ENCODE peak calls at places on chromosomes 1 and 21, in eight cellular contexts. One of them, this sample, is unnamed. For H3K4me1 and H3K36me3, the result is how much of the 10 kb centered on the place peaks cover.

GRCh38 chr1:115679141-115679611 is 37.4 kb downstream of the VANGL1 start:
- DNase-seq in heart left ventricle: no peak
- DNase-seq in cardiac muscle cell: no peak
- DNase-seq in psoas muscle: peak
- DNase-seq in endothelial cell of umbilical vein: no peak
- DNase-seq in OCI-LY7: no peak
- DNase-seq in suprapubic skin: no peak
- DNase-seq in CD8-positive, alpha-beta memory T cell: no peak
- DNase-seq in this sample: no peak

GRCh38 chr1:212260557-212261342 is 24.5 kb upstream of the PPP2R5A start:
- DNase-seq in endothelial cell of umbilical vein: no peak
- DNase-seq in suprapubic skin: no peak
- DNase-seq in OCI-LY7: no peak
- DNase-seq in psoas muscle: no peak
- DNase-seq in CD8-positive, alpha-beta memory T cell: no peak
- DNase-seq in cardiac muscle cell: no peak
- DNase-seq in heart left ventricle: no peak
- DNase-seq in this sample: no peak

GRCh38 chr1:152442765-152443164 is 28.7 kb upstream of the CRNN start:
- DNase-seq in CD8-positive, alpha-beta memory T cell: no peak
- DNase-seq in heart left ventricle: no peak
- DNase-seq in endothelial cell of umbilical vein: peak
- DNase-seq in suprapubic skin: no peak
- DNase-seq in OCI-LY7: no peak
- DNase-seq in psoas muscle: no peak
- DNase-seq in cardiac muscle cell: no peak
- DNase-seq in this sample: no peak

GRCh38 chr1:248174521-248174920 is at the start of gene OR2M2:
- DNase-seq in OCI-LY7: no peak
- DNase-seq in cardiac muscle cell: no peak
- DNase-seq in psoas muscle: no peak
- DNase-seq in CD8-positive, alpha-beta memory T cell: no peak
- DNase-seq in suprapubic skin: no peak
- DNase-seq in heart left ventricle: no peak
- DNase-seq in endothelial cell of umbilical vein: no peak
- DNase-seq in this sample: no peak

GRCh38 chr1:184890539-184890973 is 83.8 kb downstream of the NIBAN1 start:
- DNase-seq in cardiac muscle cell: peak
- DNase-seq in OCI-LY7: no peak
- DNase-seq in endothelial cell of umbilical vein: no peak
- DNase-seq in suprapubic skin: no peak
- DNase-seq in heart left ventricle: no peak
- DNase-seq in psoas muscle: no peak
- DNase-seq in CD8-positive, alpha-beta memory T cell: peak
- DNase-seq in this sample: peak

GRCh38 chr1:115314765-115315164 is 23.3 kb downstream of the NGF start:
- DNase-seq in heart left ventricle: no peak
- DNase-seq in endothelial cell of umbilical vein: no peak
- DNase-seq in CD8-positive, alpha-beta memory T cell: no peak
- DNase-seq in suprapubic skin: no peak
- DNase-seq in cardiac muscle cell: no peak
- DNase-seq in OCI-LY7: no peak
- DNase-seq in psoas muscle: no peak
- DNase-seq in this sample: no peak

GRCh38 chr21:38322551-38322950 is 65.8 kb downstream of the KCNJ15 start:
- DNase-seq in psoas muscle: no peak
- DNase-seq in OCI-LY7: no peak
- DNase-seq in suprapubic skin: no peak
- DNase-seq in cardiac muscle cell: no peak
- DNase-seq in heart left ventricle: no peak
- DNase-seq in endothelial cell of umbilical vein: no peak
- DNase-seq in CD8-positive, alpha-beta memory T cell: no peak
- DNase-seq in this sample: no peak

GRCh38 chr1:47024138-47024856 is 828 bp downstream of the CYP4X1 start:
- DNase-seq in heart left ventricle: no peak
- DNase-seq in cardiac muscle cell: peak
- DNase-seq in psoas muscle: no peak
- DNase-seq in OCI-LY7: no peak
- DNase-seq in endothelial cell of umbilical vein: peak
- DNase-seq in CD8-positive, alpha-beta memory T cell: no peak
- DNase-seq in suprapubic skin: no peak
- DNase-seq in this sample: no peak

GRCh38 chr1:235933483-235934116 is 66.9 kb upstream of the LYST start:
- DNase-seq in suprapubic skin: no peak
- DNase-seq in CD8-positive, alpha-beta memory T cell: no peak
- DNase-seq in endothelial cell of umbilical vein: peak
- DNase-seq in OCI-LY7: no peak
- DNase-seq in cardiac muscle cell: no peak
- DNase-seq in psoas muscle: no peak
- DNase-seq in heart left ventricle: no peak
- DNase-seq in this sample: no peak

GRCh38 chr1:183827801-183828200 is 22.9 kb downstream of the RGL1 start:
- DNase-seq in CD8-positive, alpha-beta memory T cell: no peak
- DNase-seq in suprapubic skin: no peak
- DNase-seq in cardiac muscle cell: no peak
- DNase-seq in endothelial cell of umbilical vein: no peak
- DNase-seq in heart left ventricle: no peak
- DNase-seq in OCI-LY7: no peak
- DNase-seq in psoas muscle: no peak
- DNase-seq in this sample: no peak

GRCh38 chr1:113630340-113631327 is 128.7 kb downstream of the PHTF1 start:
- DNase-seq in heart left ventricle: no peak
- DNase-seq in psoas muscle: no peak
- DNase-seq in cardiac muscle cell: no peak
- DNase-seq in CD8-positive, alpha-beta memory T cell: no peak
- DNase-seq in endothelial cell of umbilical vein: no peak
- DNase-seq in suprapubic skin: no peak
- DNase-seq in OCI-LY7: no peak
- DNase-seq in this sample: no peak

GRCh38 chr1:150970818-150971582 is 3.6 kb downstream of the CERS2 start:
- DNase-seq in endothelial cell of umbilical vein: no peak
- DNase-seq in heart left ventricle: peak
- DNase-seq in CD8-positive, alpha-beta memory T cell: no peak
- DNase-seq in OCI-LY7: no peak
- DNase-seq in cardiac muscle cell: peak
- DNase-seq in suprapubic skin: peak
- DNase-seq in psoas muscle: peak
- DNase-seq in this sample: no peak

GRCh38 chr1:188782220-188782841 is 1695.3 kb downstream of the BRINP3 start:
- DNase-seq in OCI-LY7: peak
- DNase-seq in heart left ventricle: no peak
- DNase-seq in suprapubic skin: no peak
- DNase-seq in CD8-positive, alpha-beta memory T cell: no peak
- DNase-seq in psoas muscle: no peak
- DNase-seq in cardiac muscle cell: peak
- DNase-seq in endothelial cell of umbilical vein: peak
- DNase-seq in this sample: no peak

GRCh38 chr1:85137660-85138059 is 63.2 kb downstream of the SYDE2 start:
- DNase-seq in heart left ventricle: peak
- DNase-seq in suprapubic skin: no peak
- DNase-seq in OCI-LY7: no peak
- DNase-seq in cardiac muscle cell: no peak
- DNase-seq in endothelial cell of umbilical vein: no peak
- DNase-seq in psoas muscle: no peak
- DNase-seq in CD8-positive, alpha-beta memory T cell: no peak
- DNase-seq in this sample: no peak

GRCh38 chr1:85135456-85135798 is 65.4 kb downstream of the SYDE2 start:
- DNase-seq in suprapubic skin: no peak
- DNase-seq in cardiac muscle cell: no peak
- DNase-seq in CD8-positive, alpha-beta memory T cell: no peak
- DNase-seq in OCI-LY7: no peak
- DNase-seq in heart left ventricle: no peak
- DNase-seq in endothelial cell of umbilical vein: no peak
- DNase-seq in psoas muscle: no peak
- DNase-seq in this sample: no peak

GRCh38 chr1:85134583-85135455 is 66.0 kb downstream of the SYDE2 start:
- DNase-seq in heart left ventricle: no peak
- DNase-seq in CD8-positive, alpha-beta memory T cell: no peak
- DNase-seq in cardiac muscle cell: no peak
- DNase-seq in OCI-LY7: no peak
- DNase-seq in psoas muscle: no peak
- DNase-seq in suprapubic skin: no peak
- DNase-seq in endothelial cell of umbilical vein: no peak
- DNase-seq in this sample: no peak

GRCh38 chr1:85132078-85132715 is 68.6 kb downstream of the SYDE2 start:
- DNase-seq in heart left ventricle: no peak
- DNase-seq in cardiac muscle cell: no peak
- DNase-seq in OCI-LY7: no peak
- DNase-seq in suprapubic skin: no peak
- DNase-seq in endothelial cell of umbilical vein: no peak
- DNase-seq in psoas muscle: no peak
- DNase-seq in CD8-positive, alpha-beta memory T cell: no peak
- DNase-seq in this sample: no peak

DNA sequence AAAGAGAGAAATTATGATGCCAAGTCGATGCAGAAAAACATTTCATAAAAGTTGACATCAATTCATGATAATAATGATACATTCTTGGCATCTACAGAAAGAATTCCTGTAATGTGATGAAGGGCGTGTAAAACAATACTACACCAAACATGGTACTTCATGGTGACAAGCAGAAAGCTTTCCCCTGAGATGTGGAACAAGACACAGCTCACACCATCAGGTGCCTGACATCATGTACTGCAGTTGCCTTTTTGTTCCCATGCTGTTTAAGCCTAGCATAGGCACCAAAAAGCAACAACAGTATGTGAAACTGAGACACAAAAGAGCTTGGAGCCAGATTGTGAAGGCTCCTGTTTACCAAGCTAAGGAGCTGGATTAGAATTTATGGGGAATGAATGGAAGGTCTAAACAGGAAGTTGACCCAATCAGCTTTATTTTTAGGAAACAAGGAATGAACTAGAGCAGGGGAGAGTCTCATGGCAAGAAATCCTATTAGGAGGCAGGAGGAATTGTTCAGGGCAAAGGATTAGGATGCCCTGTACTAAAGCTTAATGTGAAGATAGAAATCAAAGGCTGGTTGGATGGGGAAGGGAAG is 67.2 kb downstream of the SYDE2 start:
- DNase-seq in heart left ventricle: no peak
- DNase-seq in psoas muscle: no peak
- DNase-seq in cardiac muscle cell: no peak
- DNase-seq in OCI-LY7: no peak
- DNase-seq in suprapubic skin: no peak
- DNase-seq in CD8-positive, alpha-beta memory T cell: no peak
- DNase-seq in endothelial cell of umbilical vein: no peak
- DNase-seq in this sample: no peak
- H3K4me1 ChIP-seq in heart left ventricle: under half
- H3K4me1 ChIP-seq in psoas muscle: under half
- H3K4me1 ChIP-seq in cardiac muscle cell: under half
- H3K4me1 ChIP-seq in OCI-LY7: under half
- H3K4me1 ChIP-seq in suprapubic skin: under half
- H3K4me1 ChIP-seq in CD8-positive, alpha-beta memory T cell: under half
- H3K4me1 ChIP-seq in endothelial cell of umbilical vein: under half
- H3K4me1 ChIP-seq in this sample: under half

GRCh38 chr21:41566500-41567014 is 58.6 kb upstream of the TMPRSS2 start:
- DNase-seq in suprapubic skin: no peak
- DNase-seq in cardiac muscle cell: no peak
- DNase-seq in endothelial cell of umbilical vein: no peak
- DNase-seq in OCI-LY7: no peak
- DNase-seq in CD8-positive, alpha-beta memory T cell: no peak
- DNase-seq in heart left ventricle: no peak
- DNase-seq in psoas muscle: no peak
- DNase-seq in this sample: no peak
- H3K27ac ChIP-seq in suprapubic skin: no peak
- H3K27ac ChIP-seq in cardiac muscle cell: no peak
- H3K27ac ChIP-seq in endothelial cell of umbilical vein: no peak
- H3K27ac ChIP-seq in OCI-LY7: no peak
- H3K27ac ChIP-seq in CD8-positive, alpha-beta memory T cell: no peak
- H3K27ac ChIP-seq in heart left ventricle: no peak
- H3K27ac ChIP-seq in psoas muscle: no peak
- H3K27ac ChIP-seq in this sample: no peak

DNA sequence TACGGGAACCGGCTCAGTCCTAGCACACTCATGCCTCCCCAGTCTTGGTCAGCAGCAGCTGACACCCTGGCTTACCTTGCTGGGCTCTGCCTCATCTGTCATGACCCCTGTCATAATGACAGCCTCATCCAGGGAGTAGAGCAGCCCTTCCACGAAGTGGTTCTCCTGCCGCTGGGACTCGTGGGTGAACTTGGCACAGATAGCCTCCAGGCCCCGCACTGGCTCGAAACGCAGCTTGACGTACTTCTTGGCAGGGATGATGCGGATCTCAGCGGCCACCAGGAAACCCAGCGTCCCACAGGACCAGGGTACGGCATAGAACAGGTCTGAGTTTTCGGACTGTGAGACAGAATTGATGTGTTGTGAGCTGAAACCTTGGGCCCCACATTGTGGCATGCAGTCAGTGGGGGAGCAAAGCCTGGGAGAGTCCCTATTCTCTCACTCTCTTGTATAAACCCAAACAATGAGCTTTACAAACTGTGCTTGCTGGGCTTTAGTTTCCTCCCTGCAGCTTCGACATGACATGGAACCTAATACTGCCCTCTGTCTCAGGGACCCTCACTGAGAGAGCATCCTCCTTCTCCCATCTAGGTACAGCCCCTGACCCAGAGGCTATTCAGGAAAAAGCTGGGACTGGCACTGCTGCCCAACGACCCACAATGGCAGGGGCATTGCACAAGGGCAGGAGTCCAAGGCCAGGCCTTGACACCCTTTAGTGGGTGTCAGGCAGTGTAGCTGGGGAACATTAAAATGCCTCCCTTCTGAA is 15.5 kb downstream of the DHCR24 start:
- DNase-seq in CD8-positive, alpha-beta memory T cell: no peak
- DNase-seq in heart left ventricle: no peak
- DNase-seq in cardiac muscle cell: no peak
- DNase-seq in OCI-LY7: no peak
- DNase-seq in psoas muscle: no peak
- DNase-seq in endothelial cell of umbilical vein: no peak
- DNase-seq in suprapubic skin: no peak
- DNase-seq in this sample: no peak
- H3K36me3 ChIP-seq in CD8-positive, alpha-beta memory T cell: under half
- H3K36me3 ChIP-seq in heart left ventricle: under half
- H3K36me3 ChIP-seq in cardiac muscle cell: half or more
- H3K36me3 ChIP-seq in OCI-LY7: half or more
- H3K36me3 ChIP-seq in psoas muscle: half or more
- H3K36me3 ChIP-seq in endothelial cell of umbilical vein: under half
- H3K36me3 ChIP-seq in suprapubic skin: half or more
- H3K36me3 ChIP-seq in this sample: under half

GRCh38 chr1:31704261-31705079 is 653 bp upstream of the COL16A1 start:
- DNase-seq in heart left ventricle: peak
- DNase-seq in psoas muscle: no peak
- DNase-seq in CD8-positive, alpha-beta memory T cell: no peak
- DNase-seq in cardiac muscle cell: no peak
- DNase-seq in OCI-LY7: no peak
- DNase-seq in endothelial cell of umbilical vein: no peak
- DNase-seq in suprapubic skin: no peak
- DNase-seq in this sample: no peak

GRCh38 chr1:31701137-31701736 is 2.6 kb downstream of the COL16A1 start:
- DNase-seq in CD8-positive, alpha-beta memory T cell: no peak
- DNase-seq in OCI-LY7: no peak
- DNase-seq in suprapubic skin: peak
- DNase-seq in heart left ventricle: peak
- DNase-seq in cardiac muscle cell: no peak
- DNase-seq in psoas muscle: peak
- DNase-seq in endothelial cell of umbilical vein: peak
- DNase-seq in this sample: no peak

GRCh38 chr1:31703431-31704260 is at the start of gene COL16A1:
- DNase-seq in CD8-positive, alpha-beta memory T cell: no peak
- DNase-seq in endothelial cell of umbilical vein: no peak
- DNase-seq in cardiac muscle cell: peak
- DNase-seq in heart left ventricle: peak
- DNase-seq in psoas muscle: peak
- DNase-seq in OCI-LY7: no peak
- DNase-seq in suprapubic skin: peak
- DNase-seq in this sample: no peak

GRCh38 chr1:31700468-31701136 is 3.2 kb downstream of the COL16A1 start:
- DNase-seq in psoas muscle: no peak
- DNase-seq in CD8-positive, alpha-beta memory T cell: no peak
- DNase-seq in heart left ventricle: no peak
- DNase-seq in OCI-LY7: no peak
- DNase-seq in suprapubic skin: no peak
- DNase-seq in cardiac muscle cell: no peak
- DNase-seq in endothelial cell of umbilical vein: no peak
- DNase-seq in this sample: no peak

GRCh38 chr1:31702836-31703404 is 897 bp downstream of the COL16A1 start:
- DNase-seq in suprapubic skin: no peak
- DNase-seq in cardiac muscle cell: no peak
- DNase-seq in heart left ventricle: no peak
- DNase-seq in psoas muscle: no peak
- DNase-seq in endothelial cell of umbilical vein: no peak
- DNase-seq in CD8-positive, alpha-beta memory T cell: no peak
- DNase-seq in OCI-LY7: no peak
- DNase-seq in this sample: no peak
- H3K4me1 ChIP-seq in suprapubic skin: half or more
- H3K4me1 ChIP-seq in cardiac muscle cell: under half
- H3K4me1 ChIP-seq in heart left ventricle: under half
- H3K4me1 ChIP-seq in psoas muscle: under half
- H3K4me1 ChIP-seq in endothelial cell of umbilical vein: under half
- H3K4me1 ChIP-seq in CD8-positive, alpha-beta memory T cell: under half
- H3K4me1 ChIP-seq in OCI-LY7: under half
- H3K4me1 ChIP-seq in this sample: under half

This sample was measured in CD4-positive, alpha-beta memory T cell.